ENCODE peak calls at places on chromosomes 12 and 14, in four cellular contexts. V, J, C and D are unnamed samples.

GRCh38 chr12:42776396-42776795 is 186.8 kb upstream of the PRICKLE1 start:
- DNase-seq in V (no peak), J (no peak), C (no peak), D (no peak)

GRCh38 chr12:40565029-40565633 is 127.1 kb upstream of the CNTN1 start:
- DNase-seq in V (no peak), J (no peak), C (no peak), D (no peak)

GRCh38 chr14:22472935-22473854 is 115.8 kb downstream of the DAD1 start:
- DNase-seq in V (no peak), J (no peak), C (peak; percentile 17), D (no peak)

GRCh38 chr12:6915023-6915788 is 826 bp downstream of the ENO2 start:
- DNase-seq in V (peak; percentile 43), J (no peak), C (peak; percentile 44), D (peak; percentile 56)

GRCh38 chr12:30874455-30875313 is 51.9 kb upstream of the TSPAN11 start:
- DNase-seq in V (peak; percentile 67), J (no peak), C (no peak), D (peak; percentile 84)

GRCh38 chr14:76776306-76777251 is 15.3 kb downstream of the VASH1 start:
- DNase-seq in V (no peak), J (no peak), C (no peak), D (peak; percentile 33)

GRCh38 chr14:54772451-54772881 is 130.2 kb downstream of the GCH1 start:
- DNase-seq in V (no peak), J (no peak), C (no peak), D (no peak)

GRCh38 chr14:68685419-68686211 is 107.3 kb downstream of the ZFP36L1 start:
- DNase-seq in V (no peak), J (peak; percentile 82), C (peak; percentile 92), D (no peak)

GRCh38 chr14:61479746-61480502 is 158.5 kb downstream of the PRKCH start:
- DNase-seq in V (no peak), J (no peak), C (peak; percentile 52), D (peak; percentile 12)

GRCh38 chr14:62462996-62463395 is 582.3 kb downstream of the KCNH5 start:
- DNase-seq in V (no peak), J (no peak), C (no peak), D (no peak)

GRCh38 chr12:75488553-75488952 is 8.0 kb downstream of the GLIPR1 start:
- DNase-seq in V (peak; percentile 56), J (no peak), C (peak; percentile 41), D (no peak)